ENCODE peak calls at places on chromosomes 5 and 9, in five cellular contexts. J is endothelial cell of umbilical vein, N is ovary, X is transverse colon, Q is spleen. R is an unnamed sample.

GRCh38 chr5:67303356-67303755 is 106.8 kb upstream of the CD180 start:
- DNase-seq in J (peak), Q (no peak), X (no peak), N (no peak), R (no peak)

GRCh38 chr9:7328453-7328852 is 471.1 kb downstream of the DMAC1 start:
- DNase-seq in J (no peak), Q (no peak), X (no peak), N (no peak), R (no peak)

GRCh38 chr5:32505718-32506117 is 61.2 kb upstream of the ZFR start:
- DNase-seq in N (no peak), J (no peak), X (no peak), Q (no peak), R (no peak)

GRCh38 chr5:10485897-10486296 is 44.2 kb downstream of the ROPN1L start:
- DNase-seq in X (no peak), N (no peak), J (no peak), Q (peak), R (no peak)

GRCh38 chr9:16074962-16075361 is 522.1 kb downstream of the CCDC171 start:
- DNase-seq in Q (no peak), N (no peak), J (no peak), X (no peak), R (no peak)

GRCh38 chr5:181190711-181191525 is 14.1 kb downstream of the TRIM7 start:
- DNase-seq in X (peak), Q (peak), N (peak), J (no peak), R (peak)

GRCh38 chr5:53543401-53543800 is 17.0 kb upstream of the NDUFS4 start:
- DNase-seq in J (no peak), Q (no peak), N (no peak), X (no peak), R (no peak)

GRCh38 chr9:104743377-104743985 is 4.0 kb upstream of the NIPSNAP3A start:
- DNase-seq in J (peak), Q (no peak), X (no peak), N (no peak), R (no peak)

DNA sequence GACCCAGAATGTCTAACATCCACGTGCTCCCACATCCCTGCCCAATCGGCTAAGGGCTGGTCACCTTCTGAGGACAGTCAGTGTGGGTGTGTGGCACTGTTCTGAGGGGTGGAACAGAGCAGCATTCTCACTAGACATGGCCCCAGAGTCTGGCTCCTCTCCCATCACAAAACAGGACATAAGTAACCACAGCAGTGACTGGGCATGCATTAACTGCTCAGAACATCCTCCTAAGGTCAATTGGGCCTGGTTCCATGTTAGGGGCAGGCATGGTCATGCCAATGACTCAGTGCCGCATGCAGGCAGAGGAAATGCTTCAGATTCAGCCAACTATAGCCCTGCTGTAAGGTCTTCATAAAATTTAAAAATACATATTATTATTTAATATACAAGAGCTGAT is 12.9 kb downstream of the MACROH2A1 start:
- DNase-seq in X (no peak), J (peak), Q (peak), N (no peak), R (no peak)
- TF ChIP-seq POLR2A in X (no peak), J (no peak), Q (no peak), N (no peak), R (no peak)

DNA sequence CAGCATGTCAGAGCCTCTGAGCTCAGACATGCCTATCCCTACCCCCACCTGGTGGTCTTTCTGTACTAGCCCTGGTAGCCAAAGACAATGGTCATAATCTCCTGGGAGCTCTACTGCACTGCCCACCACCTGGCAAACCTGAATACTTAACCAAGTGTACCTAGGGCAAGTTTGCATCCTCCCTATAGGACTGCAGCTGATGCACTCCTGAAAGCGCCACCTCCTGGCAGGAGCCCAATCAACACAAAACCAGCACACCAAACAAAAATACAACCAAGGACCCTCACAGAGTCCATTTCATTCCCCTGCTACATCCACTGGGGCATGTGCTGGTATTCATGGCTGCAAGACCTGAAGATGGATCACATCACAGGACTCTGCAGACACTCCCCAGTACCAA is 14.8 kb upstream of the FAM174A start:
- DNase-seq in J (no peak), N (no peak), X (no peak), Q (no peak), R (no peak)
- TF ChIP-seq CTCF in J (no peak), N (no peak), X (no peak), Q (no peak), R (no peak)

DNA sequence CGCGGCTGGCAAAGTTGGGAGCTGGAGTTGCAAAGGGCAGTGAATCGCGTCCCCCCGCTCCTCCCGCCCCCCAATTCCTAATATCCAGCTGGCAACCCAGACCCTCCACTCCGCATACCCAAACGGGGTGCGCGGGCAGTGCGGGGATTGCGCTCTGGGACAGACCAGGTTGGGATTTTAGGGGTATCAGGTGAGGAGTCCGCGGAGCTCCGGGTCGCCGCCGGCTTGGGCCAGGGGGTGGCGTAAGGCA is 553 bp downstream of the IQGAP2 start:
- DNase-seq in X (no peak), Q (no peak), J (no peak), N (peak), R (no peak)
- H3K4me3 ChIP-seq in X (peak), Q (peak), J (peak), N (peak), R (peak)

DNA sequence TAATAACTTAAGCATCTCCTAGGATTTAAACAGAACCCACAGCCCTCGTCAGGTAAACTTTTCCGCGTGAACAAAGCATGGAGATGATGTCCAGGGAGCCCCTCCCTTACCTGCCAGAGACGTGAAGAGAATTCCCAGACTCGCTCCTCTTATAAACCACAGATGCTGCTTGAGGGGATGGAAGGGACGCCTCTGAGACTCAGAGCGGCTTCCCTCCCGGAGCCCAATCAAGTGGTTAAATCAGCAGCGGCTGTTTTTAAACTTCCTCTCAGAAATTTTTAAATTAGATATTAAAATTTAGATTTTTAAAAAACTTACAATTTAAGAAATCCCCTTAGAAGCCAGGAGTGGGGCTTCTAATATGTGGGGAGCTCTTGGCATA is 71.8 kb downstream of the RAPGEF1 start:
- DNase-seq in X (no peak), N (no peak), J (no peak), Q (no peak), R (no peak)
- TF ChIP-seq POLR2A in X (no peak), N (no peak), J (no peak), Q (no peak), R (no peak)

GRCh38 chr9:36337002-36337401 is 63.1 kb downstream of the RNF38 start:
- DNase-seq in X (no peak), Q (no peak), J (no peak), N (no peak), R (no peak)

GRCh38 chr9:36337865-36338264 is 62.2 kb downstream of the RNF38 start:
- DNase-seq in Q (no peak), N (no peak), X (no peak), J (peak), R (peak)

GRCh38 chr9:36341936-36342577 is 58.0 kb downstream of the RNF38 start:
- DNase-seq in Q (no peak), X (no peak), N (no peak), J (no peak), R (no peak)

GRCh38 chr9:36332006-36332405 is 68.1 kb downstream of the RNF38 start:
- DNase-seq in J (no peak), N (no peak), Q (no peak), X (no peak), R (no peak)

GRCh38 chr9:36336511-36336910 is 63.6 kb downstream of the RNF38 start:
- DNase-seq in X (no peak), Q (no peak), N (no peak), J (no peak), R (no peak)
- TF ChIP-seq CTCF in X (no peak), Q (no peak), N (no peak), J (no peak), R (no peak)

DNA sequence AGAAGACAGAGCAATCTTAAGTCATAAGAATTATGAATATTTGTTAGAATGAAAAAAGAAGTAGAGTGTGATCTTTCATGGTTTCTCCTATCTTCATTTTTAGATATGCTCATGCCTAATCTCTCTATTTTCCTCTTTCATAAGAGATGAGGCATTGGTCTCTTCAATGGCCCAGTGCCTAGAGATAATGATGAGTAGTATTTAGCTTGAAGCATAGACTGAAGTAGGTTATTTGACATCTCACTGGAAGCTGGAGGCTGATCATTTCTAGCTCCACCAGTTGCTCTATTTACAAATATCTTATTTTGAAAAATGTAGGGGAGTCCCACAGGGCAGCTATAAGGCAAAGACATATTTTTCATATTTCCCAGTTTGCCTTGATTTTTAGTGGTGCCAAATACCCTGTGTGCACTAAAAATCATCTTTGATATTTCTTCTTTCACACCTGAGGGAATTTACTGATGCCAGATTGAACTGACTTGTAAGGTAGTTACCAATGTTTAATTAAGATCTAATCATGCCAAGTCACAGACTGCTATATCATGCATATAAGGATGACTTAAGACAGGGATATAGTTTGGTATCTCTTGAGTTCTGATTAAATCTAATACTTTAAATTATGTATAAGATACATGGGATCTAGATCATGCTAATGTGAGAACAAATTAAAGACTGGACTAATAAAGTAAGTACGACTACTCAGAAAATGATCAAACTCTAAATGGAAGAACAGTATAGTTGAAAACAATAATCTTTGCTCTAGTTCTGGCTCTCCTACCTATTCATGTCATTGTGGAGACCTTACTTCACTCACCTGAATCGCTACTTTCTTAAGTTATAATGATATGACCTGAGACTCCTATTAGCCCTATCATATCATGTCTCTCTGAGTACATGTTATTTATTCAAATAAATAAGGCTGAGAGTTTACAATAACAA is 108.2 kb upstream of the IFNE start:
- DNase-seq in N (no peak), J (no peak), X (no peak), Q (no peak), R (no peak)
- H3K4me3 ChIP-seq in N (no peak), J (no peak), X (no peak), Q (no peak), R (no peak)

GRCh38 chr5:143806568-143806967 is 5.4 kb upstream of the HMHB1 start:
- DNase-seq in N (no peak), J (no peak), X (no peak), Q (no peak), R (no peak)

GRCh38 chr5:143807401-143807800 is 4.6 kb upstream of the HMHB1 start:
- DNase-seq in N (no peak), Q (no peak), J (no peak), X (no peak), R (no peak)

DNA sequence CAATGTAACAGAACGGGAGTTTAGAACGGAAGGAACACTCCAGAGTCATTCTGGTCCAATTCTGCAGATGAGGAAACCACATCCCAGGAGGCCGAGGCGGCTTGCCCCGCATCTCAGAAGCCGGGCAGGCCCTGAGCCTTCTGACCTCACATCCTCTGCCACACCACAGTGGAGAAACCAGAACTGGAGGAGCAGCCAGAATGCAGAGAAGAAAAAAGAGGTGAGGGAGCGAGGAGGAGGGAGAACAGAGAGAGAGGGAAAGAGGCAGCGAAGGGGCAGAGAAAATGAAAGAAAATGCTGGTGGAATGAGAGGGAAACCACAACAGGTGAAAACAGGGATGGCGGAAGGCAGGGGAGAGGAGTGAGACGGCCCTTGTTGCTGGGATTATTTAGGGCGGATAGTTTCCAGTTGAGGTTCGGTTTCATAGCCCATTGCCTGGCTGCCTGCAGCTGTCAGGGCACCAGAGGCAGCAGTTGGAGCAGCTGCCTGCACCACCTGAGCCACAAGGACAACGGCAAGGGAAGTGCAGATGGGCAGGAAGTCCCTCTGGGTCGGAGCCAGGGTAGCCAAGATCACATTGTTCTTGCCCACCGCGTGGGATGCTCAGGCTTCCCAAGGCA is at the start of gene HMHB1:
- DNase-seq in J (no peak), X (no peak), Q (no peak), N (no peak), R (no peak)
- TF ChIP-seq POLR2A in J (no peak), X (no peak), Q (no peak), N (no peak), R (no peak)

GRCh38 chr5:115387816-115388215 is 91.4 kb upstream of the CCDC112 start:
- DNase-seq in J (no peak), X (no peak), N (no peak), Q (no peak), R (no peak)

GRCh38 chr5:115389074-115389798 is 92.8 kb upstream of the CCDC112 start:
- DNase-seq in J (no peak), N (no peak), X (no peak), Q (peak), R (no peak)

GRCh38 chr5:115391780-115392179 is 95.3 kb upstream of the CCDC112 start:
- DNase-seq in N (no peak), J (no peak), Q (no peak), X (no peak), R (no peak)

GRCh38 chr5:115392611-115393010 is 96.2 kb upstream of the CCDC112 start:
- DNase-seq in X (no peak), N (no peak), J (no peak), Q (no peak), R (no peak)

DNA sequence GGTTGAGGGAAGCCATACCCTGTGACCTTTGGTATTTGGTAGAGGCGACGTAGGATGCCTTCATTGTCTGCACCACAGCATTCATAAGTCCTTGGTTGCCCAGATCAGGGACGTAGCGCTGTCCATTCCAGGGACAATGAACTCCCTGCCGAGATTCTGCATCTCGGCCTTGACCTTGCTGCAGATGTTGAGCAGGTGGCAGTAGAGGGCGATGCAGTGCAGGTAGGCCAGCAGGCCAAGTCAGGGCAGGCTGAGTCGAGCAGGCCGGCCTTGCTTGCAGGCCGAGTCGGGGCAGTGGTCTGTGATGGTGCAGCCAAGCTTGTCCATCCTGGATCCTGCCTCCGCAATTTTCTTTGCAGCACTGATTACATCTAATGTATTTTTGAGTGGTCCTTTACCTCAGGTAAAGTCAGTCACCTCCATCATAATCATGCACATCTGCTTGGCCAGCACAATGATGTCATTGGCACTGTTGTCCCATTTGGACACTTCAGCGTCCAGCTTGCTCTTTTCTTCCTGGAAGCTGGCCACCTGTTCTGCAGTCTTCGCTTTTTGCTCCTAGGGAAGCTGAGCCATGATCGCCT is 93.4 kb upstream of the CCDC112 start:
- DNase-seq in N (no peak), Q (peak), J (no peak), X (no peak), R (peak)
- TF ChIP-seq CTCF in N (no peak), Q (no peak), J (no peak), X (no peak), R (peak)

DNA sequence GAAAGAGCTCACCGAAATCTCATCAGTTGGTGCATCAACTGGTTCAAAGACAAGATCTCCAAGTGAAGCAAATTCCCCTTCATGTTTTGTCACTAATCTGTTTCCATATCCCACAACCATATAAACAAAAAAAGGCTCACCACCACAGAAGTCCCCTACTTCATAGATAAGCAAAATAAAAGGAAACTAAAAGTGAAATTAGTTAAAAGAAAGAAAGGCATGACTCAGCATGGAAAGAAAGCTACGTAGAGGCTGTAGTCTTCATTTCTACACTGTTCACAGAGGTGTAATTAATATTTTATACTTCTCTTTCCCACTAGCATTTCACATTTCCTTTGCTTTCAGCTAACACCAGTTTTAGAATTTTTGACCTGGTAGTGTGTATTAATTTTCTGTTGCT is 208.0 kb downstream of the CYLC2 start:
- DNase-seq in N (no peak), X (no peak), J (no peak), Q (no peak), R (no peak)
- H3K4me3 ChIP-seq in N (no peak), X (no peak), J (no peak), Q (no peak), R (no peak)

GRCh38 chr5:1460054-1460682 is 14.9 kb upstream of the SLC6A3 start:
- DNase-seq in X (no peak), J (no peak), N (no peak), Q (no peak), R (no peak)
- TF ChIP-seq POLR2A in X (no peak), J (no peak), N (no peak), Q (no peak), R (no peak)